ENCODE peak calls at places on chromosomes 12 and 14, in five cellular contexts. X, Z, T, S and J are unnamed samples.
A peak's percentile ranks its signal among the peaks of the same experiment; 100 is the strongest.

GRCh38 chr14:102509744-102510615 is at the start of gene ANKRD9:
- DNase-seq in X (peak; percentile 94), Z (peak; percentile 93), T (no peak), S (peak; percentile 91), J (no peak)

GRCh38 chr12:52534482-52534881 is 14.3 kb upstream of the KRT5 start:
- DNase-seq in X (no peak), Z (peak; percentile 21), T (no peak), S (no peak), J (no peak)

GRCh38 chr14:23570806-23571483 is 3.4 kb upstream of the AP1G2 start:
- DNase-seq in X (no peak), Z (no peak), T (no peak), S (no peak), J (no peak)

GRCh38 chr12:107475900-107476299 is 209.7 kb upstream of the PWP1 start:
- DNase-seq in X (no peak), Z (no peak), T (no peak), S (no peak), J (no peak)

GRCh38 chr14:24774167-24774915 is 140.4 kb upstream of the GZMB start:
- DNase-seq in X (peak; percentile 88), Z (no peak), T (no peak), S (no peak), J (no peak)

GRCh38 chr12:116916714-116917114 is 6.0 kb downstream of the FBXW8 start:
- DNase-seq in X (peak; percentile 16), Z (peak; percentile 83), T (peak; percentile 28), S (peak; percentile 95), J (no peak)

GRCh38 chr14:73452341-73453191 is 5.8 kb downstream of the NUMB start:
- DNase-seq in X (peak; percentile 78), Z (peak; percentile 50), T (no peak), S (no peak), J (peak; percentile 78)

GRCh38 chr14:70821916-70822705 is 12.8 kb upstream of the MAP3K9 start:
- DNase-seq in X (peak; percentile 15), Z (no peak), T (no peak), S (no peak), J (no peak)

GRCh38 chr12:108730337-108731104 is 797 bp downstream of the CORO1C start:
- DNase-seq in X (peak; percentile 79), Z (peak; percentile 80), T (no peak), S (peak; percentile 75), J (no peak)

GRCh38 chr14:97730706-97731105 is 933.5 kb downstream of the VRK1 start:
- DNase-seq in X (no peak), Z (no peak), T (no peak), S (no peak), J (no peak)

GRCh38 chr14:81319946-81320345 is 80.2 kb downstream of the STON2 start:
- DNase-seq in X (no peak), Z (no peak), T (no peak), S (no peak), J (no peak)

GRCh38 chr12:65430571-65431306 is 152.3 kb downstream of the MSRB3 start:
- DNase-seq in X (peak; percentile 80), Z (no peak), T (peak; percentile 21), S (peak; percentile 78), J (peak; percentile 20)

GRCh38 chr14:48709277-48709785 is 876.8 kb downstream of the RPS29 start:
- DNase-seq in X (no peak), Z (no peak), T (no peak), S (no peak), J (no peak)

GRCh38 chr12:89081709-89082108 is 270.6 kb downstream of the DUSP6 start:
- DNase-seq in X (peak; percentile 24), Z (no peak), T (no peak), S (no peak), J (no peak)

GRCh38 chr12:33724867-33725266 is 285.2 kb upstream of the SYT10 start:
- DNase-seq in X (no peak), Z (no peak), T (no peak), S (no peak), J (no peak)

GRCh38 chr12:96132819-96133218 is 61.4 kb upstream of the ELK3 start:
- DNase-seq in X (peak; percentile 48), Z (peak; percentile 21), T (no peak), S (no peak), J (no peak)

GRCh38 chr12:54042970-54043744 is 10.3 kb downstream of the HOXC5 start:
- DNase-seq in X (no peak), Z (no peak), T (no peak), S (no peak), J (no peak)

GRCh38 chr12:3303410-3304136 is 187.4 kb upstream of the PRMT8 start:
- DNase-seq in X (no peak), Z (no peak), T (no peak), S (no peak), J (no peak)

GRCh38 chr12:3302406-3303041 is 188.5 kb upstream of the PRMT8 start:
- DNase-seq in X (no peak), Z (no peak), T (no peak), S (no peak), J (peak; percentile 26)

GRCh38 chr12:3305464-3305863 is 185.5 kb upstream of the PRMT8 start:
- DNase-seq in X (no peak), Z (no peak), T (no peak), S (no peak), J (no peak)

GRCh38 chr12:3305904-3306619 is 184.9 kb upstream of the PRMT8 start:
- DNase-seq in X (no peak), Z (no peak), T (no peak), S (no peak), J (no peak)

DNA sequence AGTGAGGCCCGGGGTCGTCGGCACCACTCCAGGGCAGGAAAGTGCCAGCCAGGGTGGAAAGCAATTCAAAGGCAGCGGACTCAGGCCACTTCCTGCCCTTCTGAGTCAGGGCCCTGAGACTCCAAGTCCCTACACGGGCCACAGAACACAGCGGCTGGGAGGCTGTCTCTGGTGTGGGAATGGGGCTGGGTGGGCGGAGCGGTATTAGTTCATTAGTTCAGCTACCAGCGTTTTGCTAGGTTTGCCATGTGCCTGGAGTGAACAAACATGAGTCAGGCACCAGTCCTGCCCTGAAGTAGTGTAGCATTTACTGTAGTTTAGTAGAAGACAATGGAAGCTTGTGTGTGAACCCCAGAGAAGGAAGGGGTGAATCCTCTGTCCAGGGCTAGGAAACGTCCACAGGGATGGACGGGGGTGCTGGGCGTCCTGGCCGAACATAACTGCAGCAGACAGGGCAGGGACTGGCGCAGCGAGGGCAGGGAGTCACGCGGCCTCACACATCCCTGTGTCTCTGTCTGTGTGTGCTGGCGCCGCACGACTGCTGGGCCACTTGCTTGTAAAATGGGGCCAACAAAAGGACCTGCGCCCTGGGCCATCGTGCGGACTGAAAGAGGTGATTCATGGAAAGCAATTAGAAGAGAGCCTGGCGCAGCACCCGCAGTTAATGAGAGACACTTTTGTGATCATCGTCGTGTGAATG is 186.4 kb upstream of the PRMT8 start:
- DNase-seq in X (peak; percentile 84), Z (no peak), T (no peak), S (peak; percentile 88), J (no peak)
- TF ChIP-seq EZH2 in X (no peak), Z (no peak), T (no peak), S (no peak), J (no peak)

GRCh38 chr14:69260979-69261605 is 1.1 kb downstream of the GALNT16 start:
- DNase-seq in X (no peak), Z (peak; percentile 19), T (no peak), S (no peak), J (no peak)

GRCh38 chr14:69261761-69262331 is 1.9 kb downstream of the GALNT16 start:
- DNase-seq in X (no peak), Z (no peak), T (no peak), S (no peak), J (no peak)

GRCh38 chr14:69262516-69262915 is 2.6 kb downstream of the GALNT16 start:
- DNase-seq in X (no peak), Z (no peak), T (no peak), S (no peak), J (no peak)

GRCh38 chr14:69263771-69264170 is 3.8 kb downstream of the GALNT16 start:
- DNase-seq in X (no peak), Z (no peak), T (no peak), S (no peak), J (no peak)

DNA sequence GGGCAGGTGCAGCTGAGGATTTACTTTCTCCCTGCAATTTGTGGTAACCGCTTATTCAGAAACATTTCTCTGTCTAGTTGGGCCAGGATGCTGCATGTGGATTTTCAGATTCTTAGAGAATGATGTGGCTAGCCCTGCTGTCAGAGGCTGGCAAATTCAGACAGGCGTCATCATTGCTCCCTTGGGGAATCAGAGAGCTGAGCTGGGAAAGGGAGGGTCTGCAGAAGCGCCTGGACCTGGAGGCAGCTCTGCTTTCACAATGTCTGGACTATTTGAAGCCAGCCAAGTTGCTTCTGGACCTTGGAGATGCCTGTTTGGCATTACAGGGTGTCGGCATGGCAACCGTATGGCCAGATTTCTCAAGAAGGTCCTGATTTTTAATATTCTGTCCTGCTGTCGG is 3.4 kb downstream of the GALNT16 start:
- DNase-seq in X (no peak), Z (no peak), T (no peak), S (no peak), J (no peak)
- H3K27ac ChIP-seq in X (no peak overlapping the region), Z (no peak overlapping the region), T (no peak overlapping the region), S (no peak overlapping the region), J (no peak overlapping the region)

GRCh38 chr12:101939306-101939705 is 61.9 kb downstream of the DRAM1 start:
- DNase-seq in X (no peak), Z (no peak), T (no peak), S (no peak), J (no peak)
- TF ChIP-seq EZH2 in X (no peak), Z (no peak), T (no peak), S (no peak), J (no peak)

DNA sequence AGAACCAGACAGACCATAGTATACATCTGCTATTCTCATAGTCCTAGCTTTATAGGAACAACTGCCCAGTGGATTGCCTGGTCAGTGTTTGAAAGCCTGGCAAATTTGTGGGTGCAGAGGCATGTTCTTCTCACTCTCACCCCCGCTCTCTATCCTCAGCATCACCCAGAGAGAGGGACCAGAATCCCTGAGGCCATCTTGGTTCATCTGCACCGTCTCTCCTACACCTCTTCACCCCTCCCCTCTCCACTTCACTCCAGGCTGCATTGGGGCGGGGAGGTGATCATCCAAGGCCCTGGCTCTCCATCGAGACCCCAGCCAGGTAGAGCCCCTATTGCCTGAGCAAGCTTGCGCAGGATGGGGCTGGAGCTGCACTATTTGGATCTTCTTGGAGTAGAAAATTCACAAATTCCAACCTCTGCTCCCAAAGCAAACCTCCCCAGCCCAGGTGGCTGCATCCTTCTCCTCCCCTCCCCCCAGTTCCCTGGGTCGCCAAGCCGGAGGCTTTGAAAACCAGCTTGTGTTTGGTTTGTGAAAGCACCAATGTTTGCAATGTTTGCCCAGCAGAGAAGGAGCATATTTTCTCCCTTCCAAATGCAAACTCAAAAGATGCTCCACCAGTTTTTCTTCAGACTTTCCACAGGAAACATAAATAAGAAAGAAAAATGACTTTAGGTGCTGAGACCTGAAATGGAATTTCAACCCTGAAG is 18.6 kb upstream of the COL2A1 start:
- DNase-seq in X (no peak), Z (no peak), T (no peak), S (peak; percentile 74), J (no peak)
- H3K27ac ChIP-seq in X (no peak overlapping the region), Z (no peak overlapping the region), T (no peak overlapping the region), S (no peak overlapping the region), J (no peak overlapping the region)

GRCh38 chr14:90060312-90060964 is 1.4 kb upstream of the KCNK13 start:
- DNase-seq in X (peak; percentile 54), Z (peak; percentile 64), T (no peak), S (no peak), J (no peak)

GRCh38 chr14:90060965-90061848 is 587 bp upstream of the KCNK13 start:
- DNase-seq in X (no peak), Z (no peak), T (no peak), S (no peak), J (no peak)

GRCh38 chr14:90058876-90059458 is 2.8 kb upstream of the KCNK13 start:
- DNase-seq in X (no peak), Z (no peak), T (no peak), S (no peak), J (no peak)

GRCh38 chr14:90061849-90062794 is at the start of gene KCNK13:
- DNase-seq in X (peak; percentile 9), Z (peak; percentile 8), T (no peak), S (no peak), J (no peak)

GRCh38 chr14:90062852-90063539 is 1.2 kb downstream of the KCNK13 start:
- DNase-seq in X (peak; percentile 10), Z (no peak), T (no peak), S (no peak), J (no peak)
- TF ChIP-seq EZH2 in X (no peak), Z (no peak), T (no peak), S (no peak), J (no peak)